ENCODE peak calls at places on chromosomes 7 and 10, in eight cellular contexts. J is Panc1, L is right atrium auricular region, A is fibroblast of lung, Q is pancreas, C is AG09309, E is hepatocyte, M is choroid plexus epithelial cell. U is an unnamed sample.

GRCh38 chr7:8481096-8481495 is 47.7 kb downstream of the NXPH1 start:
- DNase-seq in M (no peak), C (no peak), J (no peak), E (no peak), Q (no peak), A (no peak), L (no peak), U (no peak)

GRCh38 chr7:17843041-17843440 is 97.3 kb downstream of the SNX13 start:
- DNase-seq in A (no peak), C (no peak), E (no peak), L (no peak), M (no peak), Q (no peak), J (no peak), U (no peak)

GRCh38 chr7:15441915-15442314 is 119.9 kb downstream of the AGMO start:
- DNase-seq in M (no peak), L (no peak), A (no peak), C (no peak), Q (no peak), J (no peak), E (no peak), U (no peak)

GRCh38 chr7:22447008-22447407 is 53.0 kb downstream of the STEAP1B start:
- DNase-seq in C (no peak), J (no peak), L (no peak), Q (no peak), A (no peak), M (no peak), E (no peak), U (no peak)

GRCh38 chr7:1144269-1144771 is 15.7 kb downstream of the ZFAND2A start:
- DNase-seq in J (no peak), A (peak), M (peak), E (no peak), L (no peak), C (no peak), Q (peak), U (no peak)

GRCh38 chr7:127320974-127321373 is 68.2 kb upstream of the GRM8 start:
- DNase-seq in J (no peak), M (no peak), C (no peak), Q (no peak), A (no peak), L (no peak), E (no peak), U (no peak)

GRCh38 chr7:98136423-98136822 is 29.8 kb downstream of the LMTK2 start:
- DNase-seq in L (no peak), M (no peak), E (no peak), J (no peak), C (no peak), Q (no peak), A (no peak), U (no peak)

GRCh38 chr10:100022403-100022802 is 12.7 kb upstream of the DNMBP start:
- DNase-seq in M (peak), A (peak), E (no peak), J (no peak), L (no peak), Q (no peak), C (no peak), U (no peak)

GRCh38 chr10:17429490-17429889 is 24.9 kb downstream of the ST8SIA6 start:
- DNase-seq in M (no peak), C (no peak), L (no peak), E (no peak), Q (no peak), A (no peak), J (no peak), U (no peak)
- H3K4me3 ChIP-seq in M (no peak), C (no peak), L (no peak), E (no peak), Q (no peak), A (no peak), J (no peak), U (no peak)

GRCh38 chr7:32143271-32143670 is 73.1 kb upstream of the PDE1C start:
- DNase-seq in E (no peak), A (peak), C (no peak), J (no peak), Q (no peak), M (no peak), L (no peak), U (no peak)

GRCh38 chr7:32145911-32146310 is 75.7 kb upstream of the PDE1C start:
- DNase-seq in J (no peak), E (no peak), C (no peak), L (no peak), A (no peak), M (no peak), Q (no peak), U (no peak)

GRCh38 chr7:32142649-32143048 is 72.4 kb upstream of the PDE1C start:
- DNase-seq in L (no peak), M (peak), J (no peak), Q (no peak), A (peak), E (no peak), C (no peak), U (no peak)

DNA sequence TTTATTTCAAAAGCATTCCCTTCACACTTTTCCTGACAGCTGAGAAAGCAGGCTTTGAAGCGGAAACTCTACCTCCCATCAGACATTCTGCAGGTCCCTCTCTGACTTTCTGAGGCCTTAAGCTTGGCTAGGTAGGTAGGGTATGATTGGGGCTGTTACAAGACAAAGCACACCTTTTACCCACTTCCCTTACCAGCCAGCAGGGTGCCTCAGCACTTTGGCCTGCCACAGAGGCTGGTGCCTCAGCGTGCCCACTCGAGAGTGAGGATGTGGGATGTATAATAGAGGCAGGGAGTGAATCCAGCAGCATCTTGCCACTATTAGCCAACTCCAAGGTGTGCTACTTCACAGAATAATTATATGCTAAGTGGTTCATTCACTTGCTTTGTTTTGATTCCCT is 70.3 kb upstream of the PDE1C start:
- DNase-seq in E (no peak), Q (no peak), C (no peak), L (no peak), A (no peak), J (no peak), M (no peak), U (no peak)
- TF ChIP-seq CTCF in E (no peak), Q (no peak), C (no peak), L (peak), A (no peak), J (no peak), M (no peak), U (no peak)

GRCh38 chr7:117871778-117872538 is 1.3 kb downstream of the CTTNBP2 start:
- DNase-seq in C (no peak), J (no peak), M (peak), A (peak), Q (peak), L (no peak), E (peak), U (peak)
- H3K4me3 ChIP-seq in C (peak), J (no peak), M (peak), A (peak), Q (peak), L (peak), E (peak), U (peak)

GRCh38 chr10:94398762-94399161 is 3.6 kb upstream of the TBC1D12 start:
- DNase-seq in J (no peak), Q (no peak), M (no peak), E (no peak), A (no peak), L (no peak), C (no peak), U (no peak)

GRCh38 chr10:94405406-94405805 is 3.1 kb downstream of the TBC1D12 start:
- DNase-seq in Q (no peak), C (no peak), L (no peak), J (no peak), M (no peak), A (no peak), E (no peak), U (no peak)

GRCh38 chr10:94403823-94404228 is 1.5 kb downstream of the TBC1D12 start:
- DNase-seq in L (no peak), M (no peak), Q (no peak), A (no peak), C (no peak), J (no peak), E (no peak), U (no peak)

GRCh38 chr10:94403034-94403822 is 887 bp downstream of the TBC1D12 start:
- DNase-seq in E (peak), Q (peak), C (peak), M (peak), A (peak), J (no peak), L (peak), U (peak)

DNA sequence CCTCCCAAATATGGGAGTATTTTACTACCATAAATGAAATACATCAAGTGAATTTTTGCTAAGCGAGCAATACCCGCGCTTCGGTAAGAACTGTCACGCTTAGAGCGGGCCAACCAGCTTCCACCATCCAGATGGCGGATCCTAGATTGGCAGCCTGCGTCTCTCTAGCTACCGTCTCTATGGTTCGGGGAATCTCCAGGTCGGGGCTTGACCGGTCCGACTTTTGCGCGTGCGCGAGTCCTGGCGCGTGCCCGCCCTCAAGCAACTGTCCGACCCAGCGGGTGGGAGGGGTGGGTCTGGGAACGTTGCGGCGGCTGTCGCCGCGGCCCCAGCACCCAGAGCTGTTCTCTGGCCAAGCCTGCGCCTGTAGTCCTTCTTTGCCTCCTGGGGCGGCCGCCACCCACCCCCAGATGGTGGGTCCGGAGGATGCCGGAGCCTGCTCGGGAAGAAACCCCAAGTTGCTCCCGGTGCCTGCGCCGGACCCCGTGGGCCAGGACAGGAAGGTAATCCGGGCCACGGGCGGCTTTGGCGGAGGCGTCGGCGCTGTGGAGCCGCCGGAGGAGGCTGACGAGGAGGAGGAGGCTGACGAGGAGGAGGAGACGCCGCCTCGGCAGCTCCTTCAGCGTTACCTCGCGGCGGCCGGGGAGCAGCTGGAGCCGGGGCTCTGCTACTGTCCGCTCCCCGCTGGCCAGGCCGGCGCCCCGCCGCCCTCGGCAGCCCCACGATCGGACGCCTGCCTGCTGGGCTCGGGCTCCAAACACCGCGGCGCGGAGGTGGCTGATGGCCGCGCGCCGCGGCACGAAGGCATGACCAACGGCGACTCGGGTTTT is at the start of gene TBC1D12:
- DNase-seq in E (peak), L (peak), M (peak), C (peak), Q (peak), A (peak), J (peak), U (peak)
- TF ChIP-seq CTCF in E (no peak), L (peak), M (no peak), C (no peak), Q (no peak), A (no peak), J (no peak), U (peak)

DNA sequence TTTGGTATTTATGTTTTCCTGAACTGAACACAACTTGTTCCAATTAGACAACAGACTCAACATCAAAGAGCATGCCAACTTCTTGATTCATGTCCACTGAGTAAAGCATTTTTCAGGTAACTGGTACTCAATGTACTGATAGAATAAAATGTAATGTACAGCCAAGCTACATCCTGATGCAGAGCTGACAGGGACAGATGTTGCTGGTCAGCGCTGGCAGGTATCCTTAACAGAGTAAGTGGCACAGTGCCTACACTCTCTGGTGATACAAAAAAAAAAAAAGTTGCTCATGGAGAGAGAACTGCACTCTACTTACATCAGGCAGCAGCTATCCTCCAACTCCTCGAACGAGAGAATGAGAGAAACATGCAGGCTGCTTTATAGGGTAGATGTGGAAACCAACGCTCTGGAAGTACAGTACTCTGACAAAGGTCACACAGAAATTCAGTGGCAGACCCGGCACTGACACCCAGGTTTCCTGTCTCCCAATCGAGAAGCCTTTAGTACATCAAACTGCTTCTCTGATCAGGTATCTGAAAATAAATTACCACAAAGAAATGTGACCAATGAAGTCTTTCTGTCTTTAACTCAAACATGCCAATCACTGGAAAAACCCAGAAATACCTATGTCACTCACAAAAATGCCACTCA is 4.6 kb downstream of the ITGB1 start:
- DNase-seq in Q (no peak), J (no peak), E (no peak), A (no peak), M (no peak), L (no peak), C (no peak), U (no peak)
- H3K4me3 ChIP-seq in Q (no peak), J (peak), E (no peak), A (peak), M (peak), L (no peak), C (peak), U (no peak)

GRCh38 chr10:71761105-71761511 is 12.2 kb downstream of the VSIR start:
- DNase-seq in Q (no peak), J (no peak), E (no peak), L (no peak), A (no peak), C (no peak), M (no peak), U (no peak)

GRCh38 chr10:71762324-71762723 is 11.0 kb downstream of the VSIR start:
- DNase-seq in E (no peak), C (no peak), J (no peak), Q (no peak), L (no peak), M (no peak), A (no peak), U (no peak)

GRCh38 chr10:71763352-71764127 is 9.8 kb downstream of the VSIR start:
- DNase-seq in C (no peak), M (no peak), E (no peak), Q (no peak), J (no peak), A (peak), L (no peak), U (no peak)

GRCh38 chr10:71765176-71765906 is 8.0 kb downstream of the VSIR start:
- DNase-seq in E (no peak), A (peak), M (peak), J (no peak), Q (no peak), L (no peak), C (no peak), U (no peak)

DNA sequence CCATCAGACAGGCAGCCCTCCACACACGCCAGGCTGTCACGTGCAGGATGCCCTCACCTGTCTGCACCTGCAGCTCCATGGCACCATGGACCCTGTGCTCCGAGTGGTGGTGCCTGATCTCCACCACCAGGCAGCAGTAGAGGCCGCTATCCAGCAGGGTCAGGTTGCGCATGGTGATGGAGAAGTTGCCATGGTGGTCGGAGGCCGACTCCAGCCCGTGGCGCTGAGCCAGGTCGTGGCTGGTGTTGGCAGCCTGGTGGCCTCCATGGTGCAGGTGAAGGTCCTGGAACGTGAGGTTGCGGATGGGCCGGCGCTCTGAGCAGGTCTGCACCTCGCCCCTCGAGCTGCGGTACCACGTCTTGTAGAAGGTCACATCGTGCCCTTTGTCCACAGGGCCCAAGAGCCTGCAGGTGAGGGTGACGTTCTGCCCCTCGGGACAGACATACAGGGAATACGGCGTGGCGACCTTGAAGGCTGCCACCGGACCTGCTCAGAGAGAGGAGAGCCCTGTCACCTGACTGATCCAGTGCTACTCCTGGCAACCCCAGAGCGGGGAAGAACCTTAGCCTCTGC is 11.7 kb downstream of the VSIR start:
- DNase-seq in M (no peak), C (no peak), A (no peak), J (no peak), Q (no peak), E (no peak), L (no peak), U (no peak)
- TF ChIP-seq CTCF in M (peak), C (no peak), A (no peak), J (no peak), Q (no peak), E (no peak), L (no peak), U (no peak)

DNA sequence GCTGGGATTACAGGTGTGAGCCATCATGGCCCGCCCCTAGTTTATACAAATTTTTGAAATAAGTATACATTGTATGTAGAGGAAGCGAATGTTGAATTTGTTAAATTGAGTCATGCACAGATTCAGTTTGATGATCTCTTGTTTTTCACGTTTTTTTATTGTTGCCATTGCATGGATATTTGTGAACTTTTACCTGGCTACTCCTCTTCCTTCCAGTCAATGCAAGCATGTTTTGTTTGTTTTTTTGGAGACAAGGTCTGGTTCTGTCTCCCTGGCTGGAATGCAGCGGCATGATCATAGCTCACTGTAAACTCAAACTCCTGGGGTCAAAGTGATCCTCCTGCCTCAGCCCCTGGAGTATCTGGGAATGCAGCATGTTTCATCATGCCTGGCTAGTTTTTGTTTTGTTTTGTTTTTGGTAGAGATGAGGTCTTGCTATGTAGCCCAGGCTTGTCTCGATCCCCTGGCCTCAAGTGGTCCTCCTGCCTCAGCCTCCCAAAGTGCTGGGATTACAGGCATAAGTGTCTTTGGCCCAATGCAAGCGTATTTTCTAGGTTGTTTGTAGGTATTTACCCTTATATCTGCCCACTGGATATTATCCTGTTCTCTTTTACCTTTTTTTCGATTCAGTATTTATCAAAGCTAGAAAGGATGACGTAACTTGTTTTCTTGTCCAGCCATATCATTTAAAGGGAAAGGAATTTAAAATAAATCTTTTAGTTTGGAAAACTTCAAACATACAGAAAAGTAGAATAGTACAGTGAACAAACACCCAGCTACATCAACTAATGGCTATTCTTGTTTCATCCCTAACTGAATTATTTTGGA is 11.0 kb downstream of the LCOR start:
- DNase-seq in L (no peak), Q (no peak), M (peak), J (no peak), A (no peak), E (no peak), C (no peak), U (no peak)
- H3K4me3 ChIP-seq in L (no peak), Q (peak), M (no peak), J (no peak), A (no peak), E (no peak), C (no peak), U (no peak)

GRCh38 chr10:102629661-102630614 is 14.3 kb upstream of the TRIM8 start:
- DNase-seq in A (peak), E (peak), C (peak), L (no peak), J (no peak), Q (no peak), M (peak), U (no peak)
- TF ChIP-seq CTCF in A (no peak), E (no peak), C (no peak), L (no peak), J (no peak), Q (no peak), M (peak), U (no peak)

GRCh38 chr7:101854084-101854865 is 36.8 kb downstream of the CUX1 start:
- DNase-seq in L (no peak), M (no peak), C (no peak), J (no peak), Q (no peak), E (no peak), A (no peak), U (no peak)

GRCh38 chr7:101859411-101860106 is 42.1 kb downstream of the CUX1 start:
- DNase-seq in Q (no peak), L (no peak), A (no peak), E (no peak), C (peak), J (no peak), M (peak), U (no peak)

GRCh38 chr7:101856488-101857357 is 39.3 kb downstream of the CUX1 start:
- DNase-seq in E (peak), Q (peak), J (peak), M (peak), C (peak), A (peak), L (peak), U (peak)

GRCh38 chr7:101858437-101859385 is 41.3 kb downstream of the CUX1 start:
- DNase-seq in L (no peak), M (no peak), C (no peak), Q (peak), E (peak), A (no peak), J (no peak), U (no peak)

GRCh38 chr7:101857358-101857794 is 40.0 kb downstream of the CUX1 start:
- DNase-seq in J (no peak), E (no peak), C (no peak), L (no peak), A (no peak), Q (no peak), M (no peak), U (no peak)
- H3K4me3 ChIP-seq in J (peak), E (no peak), C (no peak), L (peak), A (peak), Q (no peak), M (no peak), U (peak)